ENCODE peak calls at places on chromosomes 2 and 18, in seven cellular contexts. One of them, this sample, is unnamed.
A peak's percentile ranks its signal among the peaks of the same experiment; 100 is the strongest.

GRCh38 chr2:207782238-207783030 is 12.7 kb upstream of the FZD5 start:
- DNase-seq in CD4-positive, alpha-beta T cell: no peak
- DNase-seq in coronary artery: no peak
- DNase-seq in WTC11: no peak
- DNase-seq in GM23338: no peak
- DNase-seq in AG09309: no peak
- DNase-seq in ovary: no peak
- DNase-seq in this sample: no peak

GRCh38 chr2:236090027-236090382 is 78.2 kb downstream of the GBX2 start:
- DNase-seq in CD4-positive, alpha-beta T cell: no peak
- DNase-seq in coronary artery: no peak
- DNase-seq in WTC11: no peak
- DNase-seq in GM23338: no peak
- DNase-seq in AG09309: no peak
- DNase-seq in ovary: no peak
- DNase-seq in this sample: no peak

GRCh38 chr2:100230754-100231153 is 88.4 kb upstream of the AFF3 start:
- DNase-seq in CD4-positive, alpha-beta T cell: no peak
- DNase-seq in coronary artery: peak; percentile 8
- DNase-seq in WTC11: no peak
- DNase-seq in GM23338: no peak
- DNase-seq in AG09309: no peak
- DNase-seq in ovary: no peak
- DNase-seq in this sample: no peak

GRCh38 chr2:227164745-227165350 is 424 bp downstream of the COL4A3 start:
- DNase-seq in CD4-positive, alpha-beta T cell: no peak
- DNase-seq in coronary artery: no peak
- DNase-seq in WTC11: peak; percentile 45
- DNase-seq in GM23338: peak; percentile 53
- DNase-seq in AG09309: no peak
- DNase-seq in ovary: peak; percentile 20
- DNase-seq in this sample: no peak

GRCh38 chr2:188382107-188382506 is 90.4 kb downstream of the GULP1 start:
- DNase-seq in CD4-positive, alpha-beta T cell: no peak
- DNase-seq in coronary artery: no peak
- DNase-seq in WTC11: no peak
- DNase-seq in GM23338: no peak
- DNase-seq in AG09309: no peak
- DNase-seq in ovary: no peak
- DNase-seq in this sample: no peak

GRCh38 chr18:49985246-49985645 is 171.9 kb upstream of the ACAA2 start:
- DNase-seq in CD4-positive, alpha-beta T cell: no peak
- DNase-seq in coronary artery: no peak
- DNase-seq in WTC11: no peak
- DNase-seq in GM23338: no peak
- DNase-seq in AG09309: no peak
- DNase-seq in ovary: no peak
- DNase-seq in this sample: no peak

GRCh38 chr2:80073134-80073561 is 231.4 kb downstream of the LRRTM1 start:
- DNase-seq in CD4-positive, alpha-beta T cell: no peak
- DNase-seq in coronary artery: no peak
- DNase-seq in WTC11: peak; percentile 30
- DNase-seq in GM23338: peak; percentile 91
- DNase-seq in AG09309: peak; percentile 27
- DNase-seq in ovary: no peak
- DNase-seq in this sample: no peak

GRCh38 chr2:861655-862355 is 88.8 kb upstream of the SNTG2 start:
- DNase-seq in CD4-positive, alpha-beta T cell: no peak
- DNase-seq in coronary artery: peak; percentile 22
- DNase-seq in WTC11: no peak
- DNase-seq in GM23338: no peak
- DNase-seq in AG09309: no peak
- DNase-seq in ovary: no peak
- DNase-seq in this sample: no peak

GRCh38 chr2:46803911-46804670 is 111.5 kb downstream of the MCFD2 start:
- DNase-seq in CD4-positive, alpha-beta T cell: no peak
- DNase-seq in coronary artery: no peak
- DNase-seq in WTC11: no peak
- DNase-seq in GM23338: no peak
- DNase-seq in AG09309: peak; percentile 95
- DNase-seq in ovary: no peak
- DNase-seq in this sample: peak; percentile 32

GRCh38 chr2:61793389-61793836 is 60.4 kb downstream of the FAM161A start:
- DNase-seq in CD4-positive, alpha-beta T cell: peak; percentile 67
- DNase-seq in coronary artery: no peak
- DNase-seq in WTC11: peak; percentile 89
- DNase-seq in GM23338: peak; percentile 95
- DNase-seq in AG09309: peak; percentile 11
- DNase-seq in ovary: peak; percentile 30
- DNase-seq in this sample: peak; percentile 72

GRCh38 chr2:174750923-174751441 is 13.3 kb downstream of the CHRNA1 start:
- DNase-seq in CD4-positive, alpha-beta T cell: no peak
- DNase-seq in coronary artery: no peak
- DNase-seq in WTC11: no peak
- DNase-seq in GM23338: no peak
- DNase-seq in AG09309: no peak
- DNase-seq in ovary: no peak
- DNase-seq in this sample: no peak

GRCh38 chr2:134282638-134283400 is 28.9 kb downstream of the MGAT5 start:
- DNase-seq in CD4-positive, alpha-beta T cell: no peak
- DNase-seq in coronary artery: no peak
- DNase-seq in WTC11: no peak
- DNase-seq in GM23338: no peak
- DNase-seq in AG09309: no peak
- DNase-seq in ovary: no peak
- DNase-seq in this sample: no peak

GRCh38 chr2:28359222-28360065 is 33.2 kb upstream of the FOSL2 start:
- DNase-seq in CD4-positive, alpha-beta T cell: peak; percentile 67
- DNase-seq in coronary artery: no peak
- DNase-seq in WTC11: no peak
- DNase-seq in GM23338: no peak
- DNase-seq in AG09309: no peak
- DNase-seq in ovary: no peak
- DNase-seq in this sample: no peak

GRCh38 chr2:144875996-144876395 is 356.1 kb upstream of the ZEB2 start:
- DNase-seq in CD4-positive, alpha-beta T cell: no peak
- DNase-seq in coronary artery: no peak
- DNase-seq in WTC11: no peak
- DNase-seq in GM23338: no peak
- DNase-seq in AG09309: peak; percentile 73
- DNase-seq in ovary: no peak
- DNase-seq in this sample: no peak

GRCh38 chr2:241422350-241422749 is 66.3 kb downstream of the FARP2 start:
- DNase-seq in CD4-positive, alpha-beta T cell: no peak
- DNase-seq in coronary artery: no peak
- DNase-seq in WTC11: no peak
- DNase-seq in GM23338: no peak
- DNase-seq in AG09309: no peak
- DNase-seq in ovary: no peak
- DNase-seq in this sample: no peak

GRCh38 chr2:19051238-19051831 is 307.1 kb downstream of the OSR1 start:
- DNase-seq in CD4-positive, alpha-beta T cell: no peak
- DNase-seq in coronary artery: no peak
- DNase-seq in WTC11: no peak
- DNase-seq in GM23338: no peak
- DNase-seq in AG09309: no peak
- DNase-seq in ovary: no peak
- DNase-seq in this sample: no peak

GRCh38 chr2:240925191-240925575 is 19.0 kb downstream of the CROCC2 start:
- DNase-seq in CD4-positive, alpha-beta T cell: no peak
- DNase-seq in coronary artery: peak; percentile 69
- DNase-seq in WTC11: peak; percentile 10
- DNase-seq in GM23338: no peak
- DNase-seq in AG09309: no peak
- DNase-seq in ovary: peak; percentile 11
- DNase-seq in this sample: peak; percentile 69

GRCh38 chr2:54470241-54470938 is 14.3 kb downstream of the SPTBN1 start:
- DNase-seq in CD4-positive, alpha-beta T cell: no peak
- DNase-seq in coronary artery: no peak
- DNase-seq in WTC11: no peak
- DNase-seq in GM23338: no peak
- DNase-seq in AG09309: no peak
- DNase-seq in ovary: no peak
- DNase-seq in this sample: no peak

GRCh38 chr2:233061591-233062446 is 1.7 kb downstream of the INPP5D start:
- DNase-seq in CD4-positive, alpha-beta T cell: no peak
- DNase-seq in coronary artery: peak; percentile 78
- DNase-seq in WTC11: no peak
- DNase-seq in GM23338: peak; percentile 38
- DNase-seq in AG09309: no peak
- DNase-seq in ovary: no peak
- DNase-seq in this sample: no peak

GRCh38 chr18:35407871-35408481 is 30.8 kb upstream of the ZNF396 start:
- DNase-seq in CD4-positive, alpha-beta T cell: peak; percentile 5
- DNase-seq in coronary artery: no peak
- DNase-seq in WTC11: no peak
- DNase-seq in GM23338: peak; percentile 93
- DNase-seq in AG09309: peak; percentile 38
- DNase-seq in ovary: no peak
- DNase-seq in this sample: no peak

GRCh38 chr2:119625226-119625625 is 53.8 kb upstream of the TMEM177 start:
- DNase-seq in CD4-positive, alpha-beta T cell: no peak
- DNase-seq in coronary artery: no peak
- DNase-seq in WTC11: no peak
- DNase-seq in GM23338: no peak
- DNase-seq in AG09309: no peak
- DNase-seq in ovary: no peak
- DNase-seq in this sample: no peak

GRCh38 chr18:5620284-5620683 is 76.5 kb upstream of the EPB41L3 start:
- DNase-seq in CD4-positive, alpha-beta T cell: no peak
- DNase-seq in coronary artery: no peak
- DNase-seq in WTC11: no peak
- DNase-seq in GM23338: no peak
- DNase-seq in AG09309: no peak
- DNase-seq in ovary: no peak
- DNase-seq in this sample: no peak

GRCh38 chr2:73156539-73157124 is 43.9 kb upstream of the RAB11FIP5 start:
- DNase-seq in CD4-positive, alpha-beta T cell: no peak
- DNase-seq in coronary artery: no peak
- DNase-seq in WTC11: peak; percentile 88
- DNase-seq in GM23338: peak; percentile 94
- DNase-seq in AG09309: no peak
- DNase-seq in ovary: no peak
- DNase-seq in this sample: no peak

GRCh38 chr2:31675485-31675901 is 94.8 kb upstream of the SRD5A2 start:
- DNase-seq in CD4-positive, alpha-beta T cell: no peak
- DNase-seq in coronary artery: no peak
- DNase-seq in WTC11: peak; percentile 57
- DNase-seq in GM23338: peak; percentile 52
- DNase-seq in AG09309: no peak
- DNase-seq in ovary: no peak
- DNase-seq in this sample: no peak

GRCh38 chr18:78069784-78070664 is 820.4 kb downstream of the GALR1 start:
- DNase-seq in CD4-positive, alpha-beta T cell: no peak
- DNase-seq in coronary artery: no peak
- DNase-seq in WTC11: no peak
- DNase-seq in GM23338: no peak
- DNase-seq in AG09309: no peak
- DNase-seq in ovary: no peak
- DNase-seq in this sample: no peak

GRCh38 chr2:40213071-40213470 is 238.8 kb downstream of the SLC8A1 start:
- DNase-seq in CD4-positive, alpha-beta T cell: no peak
- DNase-seq in coronary artery: no peak
- DNase-seq in WTC11: no peak
- DNase-seq in GM23338: peak; percentile 18
- DNase-seq in AG09309: no peak
- DNase-seq in ovary: no peak
- DNase-seq in this sample: no peak

GRCh38 chr2:53985646-53986045 is 14.9 kb upstream of the PSME4 start:
- DNase-seq in CD4-positive, alpha-beta T cell: no peak
- DNase-seq in coronary artery: no peak
- DNase-seq in WTC11: no peak
- DNase-seq in GM23338: no peak
- DNase-seq in AG09309: no peak
- DNase-seq in ovary: no peak
- DNase-seq in this sample: no peak

GRCh38 chr2:69437751-69438154 is 518 bp upstream of the NFU1 start:
- DNase-seq in CD4-positive, alpha-beta T cell: no peak
- DNase-seq in coronary artery: peak; percentile 89
- DNase-seq in WTC11: no peak
- DNase-seq in GM23338: no peak
- DNase-seq in AG09309: no peak
- DNase-seq in ovary: peak; percentile 50
- DNase-seq in this sample: no peak

GRCh38 chr2:223846524-223846923 is 9.1 kb upstream of the AP1S3 start:
- DNase-seq in CD4-positive, alpha-beta T cell: no peak
- DNase-seq in coronary artery: no peak
- DNase-seq in WTC11: no peak
- DNase-seq in GM23338: no peak
- DNase-seq in AG09309: peak; percentile 61
- DNase-seq in ovary: no peak
- DNase-seq in this sample: no peak
- TF ChIP-seq CTCF in CD4-positive, alpha-beta T cell: no peak
- TF ChIP-seq CTCF in coronary artery: no peak
- TF ChIP-seq CTCF in WTC11: no peak
- TF ChIP-seq CTCF in GM23338: no peak
- TF ChIP-seq CTCF in AG09309: no peak
- TF ChIP-seq CTCF in ovary: no peak
- TF ChIP-seq CTCF in this sample: no peak

GRCh38 chr2:64866797-64867196 is 122.4 kb upstream of the SLC1A4 start:
- DNase-seq in CD4-positive, alpha-beta T cell: no peak
- DNase-seq in coronary artery: no peak
- DNase-seq in WTC11: no peak
- DNase-seq in GM23338: no peak
- DNase-seq in AG09309: peak; percentile 92
- DNase-seq in ovary: peak; percentile 76
- DNase-seq in this sample: no peak
- TF ChIP-seq CTCF in CD4-positive, alpha-beta T cell: no peak
- TF ChIP-seq CTCF in coronary artery: no peak
- TF ChIP-seq CTCF in WTC11: no peak
- TF ChIP-seq CTCF in GM23338: no peak
- TF ChIP-seq CTCF in AG09309: peak; percentile 21
- TF ChIP-seq CTCF in ovary: no peak
- TF ChIP-seq CTCF in this sample: no peak

GRCh38 chr2:190344275-190344827 is 962 bp downstream of the INPP1 start:
- DNase-seq in CD4-positive, alpha-beta T cell: no peak
- DNase-seq in coronary artery: no peak
- DNase-seq in WTC11: no peak
- DNase-seq in GM23338: peak; percentile 55
- DNase-seq in AG09309: no peak
- DNase-seq in ovary: peak; percentile 18
- DNase-seq in this sample: no peak
- TF ChIP-seq CTCF in CD4-positive, alpha-beta T cell: no peak
- TF ChIP-seq CTCF in coronary artery: no peak
- TF ChIP-seq CTCF in WTC11: no peak
- TF ChIP-seq CTCF in GM23338: peak; percentile 27
- TF ChIP-seq CTCF in AG09309: peak; percentile 41
- TF ChIP-seq CTCF in ovary: no peak
- TF ChIP-seq CTCF in this sample: peak; percentile 47

GRCh38 chr2:36528761-36529392 is 69.1 kb downstream of the FEZ2 start:
- DNase-seq in CD4-positive, alpha-beta T cell: no peak
- DNase-seq in coronary artery: no peak
- DNase-seq in WTC11: no peak
- DNase-seq in GM23338: no peak
- DNase-seq in AG09309: no peak
- DNase-seq in ovary: no peak
- DNase-seq in this sample: no peak
- TF ChIP-seq CTCF in CD4-positive, alpha-beta T cell: no peak
- TF ChIP-seq CTCF in coronary artery: no peak
- TF ChIP-seq CTCF in WTC11: no peak
- TF ChIP-seq CTCF in GM23338: peak; percentile 8
- TF ChIP-seq CTCF in AG09309: no peak
- TF ChIP-seq CTCF in ovary: no peak
- TF ChIP-seq CTCF in this sample: no peak

GRCh38 chr2:143686585-143687164 is 557.5 kb downstream of the ARHGAP15 start:
- DNase-seq in CD4-positive, alpha-beta T cell: no peak
- DNase-seq in coronary artery: no peak
- DNase-seq in WTC11: no peak
- DNase-seq in GM23338: peak; percentile 85
- DNase-seq in AG09309: peak; percentile 5
- DNase-seq in ovary: no peak
- DNase-seq in this sample: no peak
- TF ChIP-seq CTCF in CD4-positive, alpha-beta T cell: peak; percentile 42
- TF ChIP-seq CTCF in coronary artery: peak; percentile 19
- TF ChIP-seq CTCF in WTC11: peak; percentile 48
- TF ChIP-seq CTCF in GM23338: peak; percentile 83
- TF ChIP-seq CTCF in AG09309: peak; percentile 56
- TF ChIP-seq CTCF in ovary: peak; percentile 52
- TF ChIP-seq CTCF in this sample: peak; percentile 78

This sample was measured in type B pancreatic cell.